ENCODE peak calls at places on chromosome 5, in eight cellular contexts. E, U, Y, O, J, D, M and S are unnamed samples.

GRCh38 chr5:57221049-57221568 is 47.2 kb downstream of the GPBP1 start:
- DNase-seq in D (peak; percentile 74), M (peak; percentile 36), Y (peak; percentile 69), J (peak; percentile 43), O (peak; percentile 30), E (no peak), U (peak; percentile 88), S (peak; percentile 59)

GRCh38 chr5:140978260-140978659 is 12.0 kb downstream of the PCDHAC2 start:
- DNase-seq in Y (no peak), E (no peak), O (no peak), U (no peak), J (no peak), M (no peak), D (no peak), S (peak; percentile 38)

GRCh38 chr5:1048861-1049838 is 40.5 kb downstream of the NKD2 start:
- DNase-seq in D (no peak), M (no peak), E (no peak), O (no peak), U (no peak), Y (no peak), J (no peak), S (no peak)

GRCh38 chr5:33894566-33894965 is 2.8 kb upstream of the ADAMTS12 start:
- DNase-seq in U (no peak), D (no peak), O (no peak), J (no peak), M (no peak), E (no peak), Y (no peak), S (no peak)

GRCh38 chr5:27124590-27124989 is 86.2 kb upstream of the CDH9 start:
- DNase-seq in E (no peak), Y (peak; percentile 36), U (peak; percentile 52), D (peak; percentile 7), J (peak; percentile 55), M (no peak), O (peak; percentile 41), S (peak; percentile 20)

GRCh38 chr5:170070556-170071412 is 34.9 kb upstream of the FOXI1 start:
- DNase-seq in U (peak; percentile 41), Y (peak; percentile 45), O (no peak), M (peak; percentile 16), J (no peak), E (peak; percentile 4), D (no peak), S (no peak)

GRCh38 chr5:91123896-91124295 is 259.2 kb downstream of the ARRDC3 start:
- DNase-seq in J (no peak), O (no peak), E (no peak), M (no peak), D (no peak), U (no peak), Y (no peak), S (no peak)

GRCh38 chr5:151150484-151151262 is 6.9 kb downstream of the ANXA6 start:
- DNase-seq in E (no peak), U (no peak), M (no peak), D (peak; percentile 60), Y (peak; percentile 52), O (no peak), J (no peak), S (no peak)

GRCh38 chr5:5246736-5247135 is 106.6 kb downstream of the ADAMTS16 start:
- DNase-seq in D (no peak), E (no peak), U (no peak), M (no peak), Y (no peak), J (no peak), O (no peak), S (no peak)

GRCh38 chr5:54838843-54839242 is 146.6 kb downstream of the ESM1 start:
- DNase-seq in J (no peak), E (no peak), U (no peak), O (no peak), D (no peak), Y (no peak), M (no peak), S (no peak)

GRCh38 chr5:140791111-140791510 is 3.5 kb upstream of the PCDHA2 start:
- DNase-seq in J (no peak), Y (no peak), O (no peak), D (no peak), M (no peak), E (no peak), U (no peak), S (no peak)

GRCh38 chr5:74851684-74852353 is 14.4 kb downstream of the FAM169A start:
- DNase-seq in J (no peak), M (peak; percentile 62), O (no peak), U (no peak), Y (peak; percentile 70), D (peak; percentile 67), E (no peak), S (no peak)

GRCh38 chr5:135662104-135662503 is 83.3 kb upstream of the CXCL14 start:
- DNase-seq in D (no peak), E (no peak), O (no peak), U (no peak), J (no peak), M (no peak), Y (no peak), S (no peak)

GRCh38 chr5:31758803-31759425 is 120.0 kb downstream of the PDZD2 start:
- DNase-seq in M (no peak), O (no peak), Y (no peak), D (no peak), J (no peak), E (no peak), U (no peak), S (no peak)

GRCh38 chr5:133245191-133246052 is 193.6 kb downstream of the HSPA4 start:
- DNase-seq in O (no peak), M (peak; percentile 36), J (no peak), E (no peak), U (peak; percentile 58), Y (peak; percentile 97), D (peak; percentile 67), S (peak; percentile 40)

GRCh38 chr5:119879446-119879845 is 250.1 kb downstream of the FAM170A start:
- DNase-seq in E (no peak), O (no peak), Y (no peak), U (no peak), M (no peak), J (no peak), D (no peak), S (no peak)

GRCh38 chr5:78799254-78800017 is 150.9 kb upstream of the LHFPL2 start:
- DNase-seq in O (no peak), Y (peak; percentile 75), E (no peak), U (no peak), M (peak; percentile 56), D (no peak), J (no peak), S (no peak)

GRCh38 chr5:172439785-172440480 is 14.4 kb downstream of the SH3PXD2B start:
- DNase-seq in O (no peak), J (no peak), E (no peak), M (no peak), Y (peak; percentile 62), D (no peak), U (no peak), S (no peak)

GRCh38 chr5:124689653-124690052 is 56.8 kb downstream of the ZNF608 start:
- DNase-seq in U (no peak), Y (no peak), D (no peak), J (no peak), M (no peak), E (no peak), O (no peak), S (no peak)

GRCh38 chr5:82365744-82366228 is 87.6 kb upstream of the RPS23 start:
- DNase-seq in E (no peak), J (no peak), O (no peak), Y (peak; percentile 85), M (no peak), U (peak; percentile 58), D (no peak), S (peak; percentile 87)

GRCh38 chr5:132019857-132020555 is 8.5 kb upstream of the ACSL6 start:
- DNase-seq in D (peak; percentile 90), M (no peak), U (no peak), E (no peak), J (no peak), Y (no peak), O (no peak), S (no peak)

GRCh38 chr5:135041145-135041587 is 7.1 kb upstream of the PITX1 start:
- DNase-seq in M (no peak), D (no peak), O (no peak), J (no peak), E (no peak), U (no peak), Y (no peak), S (no peak)

GRCh38 chr5:395921-396714 is 46.9 kb upstream of the EXOC3 start:
- DNase-seq in E (no peak), O (no peak), U (no peak), Y (no peak), D (no peak), M (no peak), J (no peak), S (no peak)

GRCh38 chr5:151037561-151038291 is 17.3 kb downstream of the GPX3 start:
- DNase-seq in O (no peak), Y (peak; percentile 68), E (no peak), J (no peak), D (no peak), U (no peak), M (peak; percentile 74), S (peak; percentile 31)

GRCh38 chr5:126376443-126376842 is 46.8 kb upstream of the GRAMD2B start:
- DNase-seq in Y (no peak), J (no peak), M (no peak), D (no peak), O (no peak), E (no peak), U (no peak), S (no peak)

GRCh38 chr5:54009357-54009756 is 301.0 kb downstream of the ARL15 start:
- DNase-seq in Y (no peak), U (no peak), O (no peak), E (no peak), J (no peak), D (no peak), M (no peak), S (peak; percentile 62)

GRCh38 chr5:55509768-55510522 is 24.8 kb downstream of the PLPP1 start:
- DNase-seq in U (peak; percentile 51), O (no peak), M (no peak), E (no peak), D (no peak), Y (peak; percentile 7), J (no peak), S (peak; percentile 11)

GRCh38 chr5:1288439-1289335 is 6.2 kb downstream of the TERT start:
- DNase-seq in U (no peak), Y (no peak), O (peak; percentile 4), D (no peak), J (no peak), E (no peak), M (no peak), S (no peak)

GRCh38 chr5:99033014-99033931 is 104.5 kb upstream of the CHD1 start:
- DNase-seq in M (no peak), D (peak; percentile 23), Y (peak; percentile 10), E (no peak), O (no peak), J (no peak), U (peak; percentile 37), S (no peak)

GRCh38 chr5:20678814-20679298 is 690.9 kb upstream of the CDH18 start:
- DNase-seq in Y (peak; percentile 93), M (peak; percentile 74), D (no peak), O (no peak), J (no peak), U (no peak), E (no peak), S (no peak)

GRCh38 chr5:159178978-159179377 is 30.4 kb downstream of the RNF145 start:
- DNase-seq in U (peak; percentile 63), Y (peak; percentile 98), O (no peak), D (no peak), M (peak; percentile 91), E (no peak), J (no peak), S (peak; percentile 29)

GRCh38 chr5:122507045-122507444 is 195.0 kb downstream of the SNCAIP start:
- DNase-seq in E (no peak), O (no peak), Y (no peak), D (no peak), U (no peak), M (no peak), J (no peak), S (no peak)

GRCh38 chr5:172147857-172148256 is 40.2 kb downstream of the STK10 start:
- DNase-seq in D (no peak), E (no peak), J (no peak), Y (no peak), M (no peak), O (no peak), U (no peak), S (no peak)